ENCODE peak calls at places on chromosomes 16 and 17, in nine cellular contexts. C is astrocyte of the spinal cord, Z is endothelial cell, R is fibroblast of the aortic adventitia, V is foreskin fibroblast, D is GM23338, Y is pancreas, Q is OCI-LY7, J is psoas muscle. K is an unnamed sample.

GRCh38 chr17:27446569-27447301 is 9.5 kb upstream of the KSR1 start:
- DNase-seq in C (peak), Z (no peak), R (peak), V (peak), D (no peak), Y (no peak), Q (no peak), J (no peak), K (peak)

GRCh38 chr17:76816590-76817135 is 51.5 kb upstream of the MGAT5B start:
- DNase-seq in C (peak), Z (peak), R (peak), V (peak), D (peak), Y (no peak), Q (peak), J (no peak), K (peak)

GRCh38 chr16:27273670-27274522 is 5.3 kb upstream of the NSMCE1 start:
- DNase-seq in C (peak), Z (no peak), R (no peak), V (peak), D (no peak), Y (no peak), Q (peak), J (no peak), K (peak)

GRCh38 chr17:39213852-39214251 is 11.9 kb downstream of the STAC2 start:
- DNase-seq in C (no peak), Z (no peak), R (no peak), V (no peak), D (no peak), Y (no peak), Q (no peak), J (no peak), K (no peak)

GRCh38 chr16:2486645-2487516 is 12.0 kb downstream of the TBC1D24 start:
- DNase-seq in C (no peak), Z (no peak), R (no peak), V (no peak), D (no peak), Y (peak), Q (peak), J (no peak), K (no peak)

GRCh38 chr17:68087851-68088250 is 52.3 kb downstream of the KPNA2 start:
- DNase-seq in C (no peak), Z (no peak), R (no peak), V (no peak), D (no peak), Y (no peak), Q (no peak), J (no peak), K (no peak)

GRCh38 chr16:69179255-69180010 is 7.5 kb upstream of the SNTB2 start:
- DNase-seq in C (peak), Z (no peak), R (peak), V (peak), D (no peak), Y (peak), Q (no peak), J (peak), K (peak)

GRCh38 chr16:56102159-56102798 is 89.0 kb upstream of the GNAO1 start:
- DNase-seq in C (no peak), Z (no peak), R (peak), V (no peak), D (peak), Y (no peak), Q (no peak), J (peak), K (no peak)

GRCh38 chr17:63170795-63171194 is 204.8 kb downstream of the TANC2 start:
- DNase-seq in C (no peak), Z (no peak), R (peak), V (no peak), D (no peak), Y (no peak), Q (no peak), J (no peak), K (peak)

GRCh38 chr16:87874639-87875472 is 5.5 kb upstream of the SLC7A5 start:
- DNase-seq in C (no peak), Z (no peak), R (no peak), V (no peak), D (peak), Y (no peak), Q (no peak), J (no peak), K (no peak)

GRCh38 chr17:60583008-60583407 is 17.0 kb upstream of the PPM1D start:
- DNase-seq in C (no peak), Z (no peak), R (no peak), V (no peak), D (no peak), Y (no peak), Q (no peak), J (no peak), K (no peak)

GRCh38 chr16:2471016-2471652 is at the start of gene NTN3:
- DNase-seq in C (no peak), Z (peak), R (no peak), V (no peak), D (peak), Y (no peak), Q (peak), J (no peak), K (no peak)

GRCh38 chr17:83135692-83136091 is 56.3 kb downstream of the METRNL start:
- DNase-seq in C (no peak), Z (no peak), R (no peak), V (no peak), D (no peak), Y (no peak), Q (no peak), J (no peak), K (no peak)

GRCh38 chr17:81863833-81864768 is 3.8 kb upstream of the P4HB start:
- DNase-seq in C (no peak), Z (no peak), R (no peak), V (no peak), D (peak), Y (peak), Q (peak), J (no peak), K (no peak)

GRCh38 chr17:80964859-80965580 is 26.6 kb upstream of the CHMP6 start:
- DNase-seq in C (no peak), Z (no peak), R (no peak), V (no peak), D (no peak), Y (no peak), Q (no peak), J (no peak), K (no peak)

GRCh38 chr17:7862692-7863437 is 5.1 kb downstream of the CYB5D1 start:
- DNase-seq in C (peak), Z (peak), R (peak), V (no peak), D (peak), Y (peak), Q (peak), J (no peak), K (peak)

GRCh38 chr17:34654871-34655270 is 75.5 kb downstream of the TMEM132E start:
- DNase-seq in C (no peak), Z (no peak), R (no peak), V (no peak), D (no peak), Y (no peak), Q (no peak), J (no peak), K (no peak)
- TF ChIP-seq CTCF in C (no peak), Z (no peak), R (no peak), V (no peak), D (no peak), Y (no peak), Q (no peak), J (no peak), K (no peak)

GRCh38 chr17:17216776-17217175 is 10.6 kb upstream of the PLD6 start:
- DNase-seq in C (no peak), Z (no peak), R (no peak), V (no peak), D (no peak), Y (no peak), Q (peak), J (no peak), K (no peak)

GRCh38 chr17:17224137-17224536 is 12.8 kb downstream of the FLCN start:
- DNase-seq in C (no peak), Z (no peak), R (no peak), V (no peak), D (no peak), Y (no peak), Q (no peak), J (no peak), K (no peak)

GRCh38 chr17:17223736-17224135 is 13.2 kb downstream of the FLCN start:
- DNase-seq in C (no peak), Z (no peak), R (no peak), V (no peak), D (no peak), Y (no peak), Q (no peak), J (no peak), K (no peak)

GRCh38 chr17:17220529-17220928 is 14.4 kb upstream of the PLD6 start:
- DNase-seq in C (no peak), Z (no peak), R (no peak), V (no peak), D (no peak), Y (no peak), Q (no peak), J (no peak), K (no peak)

GRCh38 chr17:17221329-17221728 is 15.2 kb upstream of the PLD6 start:
- DNase-seq in C (no peak), Z (no peak), R (no peak), V (no peak), D (no peak), Y (no peak), Q (no peak), J (no peak), K (no peak)
- TF ChIP-seq CTCF in C (no peak), Z (no peak), R (no peak), V (no peak), D (no peak), Y (no peak), Q (no peak), J (no peak), K (no peak)

DNA sequence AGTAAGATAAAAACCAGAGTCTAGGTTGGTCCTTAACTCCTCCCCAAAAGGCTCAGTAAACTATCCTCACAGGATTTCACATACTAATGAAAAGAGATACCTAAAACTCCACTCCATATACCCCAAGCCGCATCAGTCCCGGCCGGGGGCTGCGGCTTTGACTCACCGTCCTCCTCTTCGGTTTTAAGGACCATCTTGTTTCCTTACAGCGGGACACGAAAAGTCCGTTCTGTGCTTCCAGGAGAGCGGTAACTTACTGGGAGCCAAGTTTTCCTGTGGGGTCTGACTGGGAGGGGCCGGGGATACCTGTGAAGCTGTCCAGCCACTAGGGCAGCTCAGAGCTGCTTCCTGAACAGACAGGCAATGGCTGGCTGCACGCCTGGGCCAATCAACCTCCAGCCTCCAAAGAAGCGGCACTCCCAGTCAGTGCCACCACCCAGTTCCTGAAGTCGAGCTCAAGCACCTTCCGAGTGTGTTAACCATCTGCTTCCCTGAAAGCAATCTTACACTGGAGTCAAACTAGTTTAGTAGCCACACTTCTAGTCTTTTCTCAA is 45.5 kb downstream of the CYTH1 start:
- DNase-seq in C (no peak), Z (no peak), R (peak), V (no peak), D (peak), Y (peak), Q (peak), J (peak), K (peak)
- TF ChIP-seq CTCF in C (no peak), Z (no peak), R (peak), V (no peak), D (no peak), Y (no peak), Q (peak), J (no peak), K (no peak)

GRCh38 chr16:84737658-84738057 is 37.9 kb downstream of the USP10 start:
- DNase-seq in C (no peak), Z (no peak), R (no peak), V (no peak), D (no peak), Y (peak), Q (no peak), J (no peak), K (no peak)

GRCh38 chr16:84732674-84733352 is 33.0 kb downstream of the USP10 start:
- DNase-seq in C (no peak), Z (no peak), R (no peak), V (no peak), D (no peak), Y (no peak), Q (no peak), J (no peak), K (no peak)

GRCh38 chr16:84737192-84737591 is 37.4 kb downstream of the USP10 start:
- DNase-seq in C (no peak), Z (no peak), R (no peak), V (no peak), D (no peak), Y (no peak), Q (no peak), J (no peak), K (no peak)

GRCh38 chr16:84738255-84739038 is 38.6 kb downstream of the USP10 start:
- DNase-seq in C (peak), Z (peak), R (peak), V (no peak), D (peak), Y (peak), Q (peak), J (peak), K (peak)

DNA sequence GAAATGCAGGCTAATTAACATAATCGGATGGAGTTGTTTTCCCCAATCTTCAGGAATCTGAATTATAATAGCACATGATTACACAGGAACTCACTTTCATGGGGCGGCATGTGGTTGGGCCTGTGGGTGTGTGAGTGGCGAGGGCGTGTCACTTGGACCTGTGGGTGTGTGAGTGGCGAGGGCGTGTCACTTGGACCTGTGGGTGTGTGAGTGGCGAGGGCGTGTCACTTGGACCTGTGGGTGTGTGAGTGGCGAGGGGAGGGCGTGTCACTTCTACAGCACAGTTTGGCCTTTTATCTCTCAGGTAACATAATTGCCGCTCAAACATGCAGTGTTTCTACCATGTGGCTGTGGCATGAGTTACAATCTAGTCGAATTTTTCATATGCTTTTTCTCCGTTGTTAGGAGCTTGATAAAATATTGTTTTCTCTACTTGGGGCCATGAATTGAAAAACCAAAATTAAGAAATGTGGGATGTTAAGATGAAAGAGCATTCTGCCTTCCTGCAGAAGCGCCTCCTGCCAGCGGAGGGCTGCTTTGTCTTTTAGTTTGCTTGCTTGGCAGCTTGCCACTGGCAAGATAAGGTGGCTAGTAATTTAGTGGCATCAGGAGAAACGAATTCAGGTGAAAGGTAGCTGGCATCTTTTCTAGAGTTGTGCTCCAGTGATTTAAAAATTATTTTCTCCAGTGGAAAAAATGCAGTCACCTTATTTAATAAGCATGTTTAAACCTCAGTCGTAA is 36.2 kb downstream of the USP10 start:
- DNase-seq in C (no peak), Z (no peak), R (no peak), V (no peak), D (no peak), Y (no peak), Q (no peak), J (no peak), K (no peak)
- TF ChIP-seq CTCF in C (peak), Z (no peak), R (no peak), V (no peak), D (no peak), Y (no peak), Q (peak), J (no peak), K (no peak)

GRCh38 chr17:19660219-19660870 is 11.8 kb downstream of the ALDH3A2 start:
- DNase-seq in C (no peak), Z (no peak), R (no peak), V (no peak), D (no peak), Y (no peak), Q (no peak), J (no peak), K (no peak)
- TF ChIP-seq CTCF in C (no peak), Z (no peak), R (no peak), V (no peak), D (no peak), Y (no peak), Q (no peak), J (no peak), K (no peak)

GRCh38 chr16:54930034-54930938 is at the start of gene IRX5:
- DNase-seq in C (peak), Z (peak), R (peak), V (peak), D (peak), Y (peak), Q (peak), J (peak), K (peak)
- TF ChIP-seq CTCF in C (no peak), Z (no peak), R (peak), V (no peak), D (no peak), Y (no peak), Q (peak), J (peak), K (no peak)

DNA sequence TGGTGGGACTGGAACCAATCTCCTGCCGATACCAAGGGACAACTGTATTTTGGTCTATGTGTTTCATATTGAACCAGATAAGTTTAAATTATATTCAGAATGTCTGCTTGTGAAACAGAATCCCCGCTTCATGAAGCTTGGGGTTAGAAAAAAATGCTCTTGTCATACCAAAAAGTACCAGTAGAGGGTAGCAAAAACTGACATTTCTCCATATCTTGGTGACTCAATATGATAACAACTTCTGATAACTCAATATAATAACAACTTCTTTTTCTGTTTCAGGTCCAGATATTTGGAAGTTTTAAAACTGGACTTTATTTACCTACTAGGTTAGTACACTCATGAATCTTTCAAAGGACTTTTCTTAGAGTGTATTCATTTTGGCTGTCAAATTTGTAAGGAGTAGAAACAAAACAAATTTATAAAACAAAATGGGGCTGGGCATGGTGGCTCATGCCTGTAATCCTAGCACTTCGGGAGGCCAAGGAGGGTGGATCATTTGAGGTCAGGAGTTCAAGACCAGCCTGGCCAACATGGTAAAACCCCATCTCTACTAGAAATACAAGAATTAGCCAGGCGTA is 52.3 kb upstream of the ADCY7 start:
- DNase-seq in C (peak), Z (no peak), R (peak), V (peak), D (peak), Y (no peak), Q (peak), J (no peak), K (peak)
- TF ChIP-seq CTCF in C (peak), Z (peak), R (peak), V (peak), D (peak), Y (peak), Q (peak), J (peak), K (peak)